ENCODE peak calls at places on chromosomes 16 and 17, in five cellular contexts. One of them, this sample, is unnamed.

GRCh38 chr17:63946440-63947363 is 14.6 kb upstream of the CD79B start:
- DNase-seq in lower leg skin: no peak
- DNase-seq in sigmoid colon: no peak
- DNase-seq in K562: peak; percentile 77
- DNase-seq in adrenal gland: peak; percentile 66
- DNase-seq in this sample: peak; percentile 74

GRCh38 chr17:32386844-32387243 is 36.9 kb downstream of the ZNF207 start:
- DNase-seq in sigmoid colon: no peak
- DNase-seq in K562: no peak
- DNase-seq in lower leg skin: no peak
- DNase-seq in adrenal gland: no peak
- DNase-seq in this sample: no peak

GRCh38 chr17:29219378-29220047 is 27.1 kb upstream of the CRYBA1 start:
- DNase-seq in K562: peak; percentile 91
- DNase-seq in sigmoid colon: peak; percentile 88
- DNase-seq in lower leg skin: peak; percentile 75
- DNase-seq in adrenal gland: peak; percentile 89
- DNase-seq in this sample: peak; percentile 84

GRCh38 chr17:57517519-57518342 is 227.4 kb downstream of the CCDC182 start:
- DNase-seq in lower leg skin: no peak
- DNase-seq in adrenal gland: no peak
- DNase-seq in sigmoid colon: no peak
- DNase-seq in K562: no peak
- DNase-seq in this sample: no peak

GRCh38 chr17:77570565-77570898 is 388.0 kb upstream of the TNRC6C start:
- DNase-seq in K562: no peak
- DNase-seq in lower leg skin: no peak
- DNase-seq in adrenal gland: no peak
- DNase-seq in sigmoid colon: no peak
- DNase-seq in this sample: peak; percentile 48

GRCh38 chr16:29700253-29700987 is 21.4 kb downstream of the QPRT start:
- DNase-seq in sigmoid colon: peak; percentile 89
- DNase-seq in K562: peak; percentile 91
- DNase-seq in adrenal gland: peak; percentile 87
- DNase-seq in lower leg skin: peak; percentile 67
- DNase-seq in this sample: peak; percentile 78

GRCh38 chr16:60636117-60636516 is 1400.1 kb downstream of the CDH8 start:
- DNase-seq in K562: no peak
- DNase-seq in adrenal gland: no peak
- DNase-seq in sigmoid colon: no peak
- DNase-seq in lower leg skin: no peak
- DNase-seq in this sample: no peak

GRCh38 chr16:4385066-4385788 is 13.6 kb downstream of the VASN start:
- DNase-seq in lower leg skin: no peak
- DNase-seq in adrenal gland: no peak
- DNase-seq in K562: no peak
- DNase-seq in sigmoid colon: no peak
- DNase-seq in this sample: no peak

GRCh38 chr16:85394511-85395206 is 218.5 kb upstream of the GSE1 start:
- DNase-seq in sigmoid colon: peak; percentile 63
- DNase-seq in adrenal gland: peak; percentile 1
- DNase-seq in K562: no peak
- DNase-seq in lower leg skin: no peak
- DNase-seq in this sample: no peak

GRCh38 chr16:4647661-4647965 is 23.0 kb downstream of the MGRN1 start:
- DNase-seq in K562: no peak
- DNase-seq in lower leg skin: no peak
- DNase-seq in sigmoid colon: no peak
- DNase-seq in adrenal gland: no peak
- DNase-seq in this sample: no peak

GRCh38 chr16:21088646-21089538 is 61.8 kb downstream of the DNAH3 start:
- DNase-seq in adrenal gland: no peak
- DNase-seq in K562: no peak
- DNase-seq in sigmoid colon: no peak
- DNase-seq in lower leg skin: no peak
- DNase-seq in this sample: no peak

GRCh38 chr17:53150101-53150698 is 672.5 kb upstream of the KIF2B start:
- DNase-seq in K562: no peak
- DNase-seq in sigmoid colon: no peak
- DNase-seq in adrenal gland: no peak
- DNase-seq in lower leg skin: no peak
- DNase-seq in this sample: no peak

GRCh38 chr16:78396673-78397072 is 297.2 kb downstream of the WWOX start:
- DNase-seq in K562: no peak
- DNase-seq in adrenal gland: no peak
- DNase-seq in sigmoid colon: no peak
- DNase-seq in lower leg skin: no peak
- DNase-seq in this sample: no peak

GRCh38 chr17:37830151-37830993 is 85.5 kb upstream of the HNF1B start:
- DNase-seq in adrenal gland: no peak
- DNase-seq in sigmoid colon: no peak
- DNase-seq in lower leg skin: no peak
- DNase-seq in K562: no peak
- DNase-seq in this sample: no peak

GRCh38 chr16:24070851-24071250 is 185.3 kb upstream of the CACNG3 start:
- DNase-seq in K562: peak; percentile 79
- DNase-seq in sigmoid colon: no peak
- DNase-seq in lower leg skin: no peak
- DNase-seq in adrenal gland: peak; percentile 23
- DNase-seq in this sample: peak; percentile 76

DNA sequence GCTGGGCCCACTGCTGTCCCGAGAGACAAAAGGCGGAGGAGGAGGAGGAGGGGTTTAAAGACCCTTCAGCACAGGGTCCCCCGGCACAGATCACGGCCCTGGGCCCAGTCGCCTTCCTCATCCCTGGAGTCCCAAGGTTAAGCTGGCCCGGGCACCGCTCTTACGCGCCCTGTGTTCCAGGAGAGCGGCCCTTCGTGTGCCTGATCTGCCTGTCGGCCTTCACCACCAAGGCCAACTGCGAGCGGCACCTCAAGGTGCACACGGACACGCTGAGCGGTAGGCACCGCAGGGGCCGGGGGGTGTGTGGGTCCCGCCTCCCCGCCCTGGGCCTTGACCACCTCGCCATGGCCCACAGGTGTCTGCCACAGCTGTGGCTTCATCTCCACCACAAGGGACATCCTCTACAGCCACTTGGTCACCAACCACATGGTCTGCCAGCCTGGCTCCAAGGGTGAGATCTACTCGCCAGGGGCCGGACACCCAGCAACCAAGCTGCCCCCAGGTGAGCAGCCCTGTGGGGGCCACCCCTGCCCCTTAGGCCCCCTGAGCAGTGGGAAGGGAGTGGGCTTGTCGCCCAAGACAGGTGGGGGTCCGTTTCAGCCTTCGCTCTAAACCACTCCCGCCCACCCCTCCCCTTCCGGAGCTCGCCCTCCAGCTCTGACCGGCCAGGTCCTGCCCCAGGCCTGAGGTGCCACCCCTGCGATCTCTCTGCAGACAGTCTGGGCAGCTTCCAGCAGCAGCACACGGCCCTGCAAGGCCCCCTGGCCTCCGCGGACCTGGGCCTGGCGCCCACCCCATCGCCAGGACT is 37.6 kb upstream of the ZC3H18 start:
- DNase-seq in sigmoid colon: no peak
- DNase-seq in adrenal gland: no peak
- DNase-seq in lower leg skin: no peak
- DNase-seq in K562: no peak
- DNase-seq in this sample: no peak
- TF ChIP-seq POLR2A in sigmoid colon: no peak
- TF ChIP-seq POLR2A in adrenal gland: no peak
- TF ChIP-seq POLR2A in lower leg skin: no peak
- TF ChIP-seq POLR2A in K562: no peak
- TF ChIP-seq POLR2A in this sample: no peak

GRCh38 chr16:10940501-10941079 is 1.7 kb downstream of the DEXI start:
- DNase-seq in K562: no peak
- DNase-seq in sigmoid colon: no peak
- DNase-seq in lower leg skin: no peak
- DNase-seq in adrenal gland: no peak
- DNase-seq in this sample: no peak

GRCh38 chr16:10945065-10945787 is 862 bp downstream of the CLEC16A start:
- DNase-seq in lower leg skin: no peak
- DNase-seq in sigmoid colon: no peak
- DNase-seq in adrenal gland: no peak
- DNase-seq in K562: no peak
- DNase-seq in this sample: no peak

GRCh38 chr16:10941127-10941933 is 938 bp downstream of the DEXI start:
- DNase-seq in K562: peak; percentile 18
- DNase-seq in adrenal gland: no peak
- DNase-seq in lower leg skin: no peak
- DNase-seq in sigmoid colon: no peak
- DNase-seq in this sample: peak; percentile 55

GRCh38 chr16:10944249-10945064 is at the start of gene CLEC16A:
- DNase-seq in adrenal gland: peak; percentile 99
- DNase-seq in lower leg skin: peak; percentile 97
- DNase-seq in K562: peak; percentile 98
- DNase-seq in sigmoid colon: peak; percentile 99
- DNase-seq in this sample: peak; percentile 97

GRCh38 chr16:10942352-10943297 is at the start of gene DEXI:
- DNase-seq in adrenal gland: peak; percentile 96
- DNase-seq in lower leg skin: peak; percentile 91
- DNase-seq in K562: peak; percentile 95
- DNase-seq in sigmoid colon: peak; percentile 98
- DNase-seq in this sample: peak; percentile 97
- TF ChIP-seq POLR2A in adrenal gland: no peak
- TF ChIP-seq POLR2A in lower leg skin: no peak
- TF ChIP-seq POLR2A in K562: peak; percentile 58
- TF ChIP-seq POLR2A in sigmoid colon: no peak
- TF ChIP-seq POLR2A in this sample: peak; percentile 44

GRCh38 chr16:81904320-81904719 is 107.0 kb downstream of the SDR42E1 start:
- DNase-seq in sigmoid colon: peak; percentile 28
- DNase-seq in K562: no peak
- DNase-seq in lower leg skin: no peak
- DNase-seq in adrenal gland: no peak
- DNase-seq in this sample: no peak

GRCh38 chr16:81908466-81909230 is 102.6 kb downstream of the SDR42E1 start:
- DNase-seq in sigmoid colon: peak; percentile 52
- DNase-seq in K562: no peak
- DNase-seq in adrenal gland: no peak
- DNase-seq in lower leg skin: peak; percentile 63
- DNase-seq in this sample: no peak

GRCh38 chr16:81902025-81902424 is 109.2 kb downstream of the SDR42E1 start:
- DNase-seq in lower leg skin: no peak
- DNase-seq in K562: no peak
- DNase-seq in sigmoid colon: peak; percentile 21
- DNase-seq in adrenal gland: no peak
- DNase-seq in this sample: no peak

GRCh38 chr16:81907681-81908080 is 103.6 kb downstream of the SDR42E1 start:
- DNase-seq in adrenal gland: no peak
- DNase-seq in sigmoid colon: peak; percentile 40
- DNase-seq in K562: no peak
- DNase-seq in lower leg skin: no peak
- DNase-seq in this sample: no peak

DNA sequence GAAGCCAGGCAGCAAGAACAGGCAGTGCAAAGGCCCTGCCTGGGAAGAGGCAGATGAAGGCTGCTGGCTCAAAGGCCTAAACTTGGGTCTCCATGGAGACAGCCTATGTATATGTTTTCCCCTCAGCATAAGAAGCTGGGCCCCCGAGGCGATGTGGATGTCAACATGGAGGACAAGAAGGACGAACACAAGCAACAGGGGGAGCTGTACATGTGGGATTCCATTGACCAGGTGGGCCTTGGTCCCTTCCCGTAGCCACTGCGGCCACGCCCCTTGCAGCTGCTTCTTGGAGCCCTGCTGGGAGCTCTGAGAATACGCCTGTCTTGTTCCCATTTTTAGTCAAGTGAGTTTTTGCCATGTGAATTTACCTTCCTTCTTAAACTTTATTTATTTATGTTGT is 106.0 kb downstream of the SDR42E1 start:
- DNase-seq in adrenal gland: no peak
- DNase-seq in lower leg skin: no peak
- DNase-seq in sigmoid colon: peak; percentile 58
- DNase-seq in K562: no peak
- DNase-seq in this sample: no peak
- TF ChIP-seq POLR2A in adrenal gland: no peak
- TF ChIP-seq POLR2A in lower leg skin: no peak
- TF ChIP-seq POLR2A in sigmoid colon: no peak
- TF ChIP-seq POLR2A in K562: no peak
- TF ChIP-seq POLR2A in this sample: no peak

GRCh38 chr17:68035523-68036303 is at the start of gene KPNA2:
- DNase-seq in lower leg skin: peak; percentile 94
- DNase-seq in sigmoid colon: peak; percentile 97
- DNase-seq in adrenal gland: peak; percentile 97
- DNase-seq in K562: peak; percentile 97
- DNase-seq in this sample: peak; percentile 98
- TF ChIP-seq POLR2A in lower leg skin: no peak
- TF ChIP-seq POLR2A in sigmoid colon: peak; percentile 30
- TF ChIP-seq POLR2A in adrenal gland: peak; percentile 65
- TF ChIP-seq POLR2A in K562: peak; percentile 98
- TF ChIP-seq POLR2A in this sample: peak; percentile 89

GRCh38 chr16:86879268-86879667 is 300.9 kb downstream of the FOXL1 start:
- DNase-seq in K562: no peak
- DNase-seq in adrenal gland: no peak
- DNase-seq in lower leg skin: no peak
- DNase-seq in sigmoid colon: no peak
- DNase-seq in this sample: no peak
- TF ChIP-seq POLR2A in K562: no peak
- TF ChIP-seq POLR2A in adrenal gland: no peak
- TF ChIP-seq POLR2A in lower leg skin: no peak
- TF ChIP-seq POLR2A in sigmoid colon: no peak
- TF ChIP-seq POLR2A in this sample: no peak

DNA sequence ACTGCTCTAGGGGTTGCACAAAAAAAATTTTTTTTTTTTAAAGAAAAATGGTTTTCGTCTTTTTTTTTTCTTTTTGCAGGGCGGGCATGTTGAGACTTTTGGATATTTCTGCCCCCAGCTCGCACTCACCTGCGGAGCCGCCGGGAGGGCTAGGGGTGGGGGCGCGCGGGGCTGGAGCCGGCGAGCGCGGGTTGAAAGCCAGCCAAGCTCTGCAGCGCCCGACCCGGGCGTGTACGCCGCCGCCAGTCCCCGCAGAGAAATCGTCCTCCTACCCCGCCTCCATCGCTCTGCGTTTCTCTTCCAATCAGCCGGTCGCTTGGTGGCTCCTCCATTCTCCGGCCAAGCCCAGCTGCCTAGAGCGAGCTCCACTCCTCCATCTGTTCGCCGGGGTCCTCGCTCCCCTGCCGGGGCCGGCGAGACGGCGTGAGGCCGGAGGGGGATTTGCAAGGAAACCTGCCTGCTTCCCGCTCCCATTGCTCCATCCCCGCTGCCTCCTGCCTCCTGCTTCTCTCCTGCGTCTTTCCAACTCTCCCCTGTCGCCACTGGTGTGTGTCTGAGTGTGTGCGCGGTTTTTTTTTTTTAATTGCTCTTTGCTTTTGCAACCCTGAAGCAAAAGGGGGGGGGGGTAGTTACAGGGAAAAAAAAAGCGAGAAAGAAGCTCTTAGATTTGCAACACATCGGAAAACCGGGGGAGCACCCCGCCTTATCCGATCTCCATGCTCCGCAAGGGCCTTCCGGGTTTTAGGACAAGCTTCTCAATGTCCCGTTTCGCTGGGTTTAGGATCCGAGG is 1.8 kb upstream of the UBTF start:
- DNase-seq in K562: peak; percentile 85
- DNase-seq in lower leg skin: peak; percentile 77
- DNase-seq in sigmoid colon: peak; percentile 90
- DNase-seq in adrenal gland: peak; percentile 82
- DNase-seq in this sample: peak; percentile 89
- TF ChIP-seq POLR2A in K562: no peak
- TF ChIP-seq POLR2A in lower leg skin: no peak
- TF ChIP-seq POLR2A in sigmoid colon: no peak
- TF ChIP-seq POLR2A in adrenal gland: peak; percentile 48
- TF ChIP-seq POLR2A in this sample: no peak